ENCODE peak calls at places on chromosomes 13 and 19, in seven cellular contexts. T is GM12878, F is fibroblast of lung, I is HCT116, B is neural progenitor cell, H is GM23338, S is GM23248. G is an unnamed sample.

GRCh38 chr13:95233026-95233635 is 68.1 kb downstream of the ABCC4 start:
- DNase-seq in T (no peak), F (no peak), I (no peak), B (no peak), H (no peak), S (no peak), G (no peak)

GRCh38 chr19:55075366-55075998 is at the start of gene EPS8L1:
- DNase-seq in T (no peak), F (no peak), I (no peak), B (no peak), H (peak; percentile 95), S (no peak), G (no peak)

GRCh38 chr13:63367522-63368198 is 1952.0 kb upstream of the PCDH20 start:
- DNase-seq in T (no peak), F (no peak), I (no peak), B (no peak), H (no peak), S (no peak), G (no peak)

GRCh38 chr19:15264061-15264932 is 32.0 kb upstream of the EPHX3 start:
- DNase-seq in T (no peak), F (peak; percentile 52), I (peak; percentile 45), B (peak; percentile 90), H (peak; percentile 93), S (peak; percentile 78), G (no peak)

GRCh38 chr13:97540696-97541095 is 106.7 kb downstream of the RAP2A start:
- DNase-seq in T (no peak), F (no peak), I (no peak), B (no peak), H (no peak), S (no peak), G (no peak)

GRCh38 chr13:93079294-93079693 is 147.3 kb upstream of the GPC6 start:
- DNase-seq in T (no peak), F (peak; percentile 76), I (no peak), B (no peak), H (no peak), S (peak; percentile 43), G (no peak)

GRCh38 chr13:33934343-33934742 is 116.4 kb downstream of the RFC3 start:
- DNase-seq in T (no peak), F (no peak), I (no peak), B (no peak), H (no peak), S (no peak), G (no peak)

GRCh38 chr13:32737679-32738078 is 151.4 kb downstream of the PDS5B start:
- DNase-seq in T (no peak), F (no peak), I (no peak), B (no peak), H (no peak), S (peak; percentile 24), G (no peak)

GRCh38 chr13:79508224-79508961 is 27.4 kb downstream of the NDFIP2 start:
- DNase-seq in T (no peak), F (no peak), I (no peak), B (no peak), H (no peak), S (peak; percentile 11), G (no peak)

GRCh38 chr19:7725791-7726190 is 6.1 kb downstream of the CLEC4G start:
- DNase-seq in T (no peak), F (no peak), I (no peak), B (no peak), H (no peak), S (no peak), G (no peak)

GRCh38 chr19:27822336-27822735 is 1390.6 kb downstream of the UQCRFS1 start:
- DNase-seq in T (no peak), F (peak; percentile 70), I (no peak), B (no peak), H (no peak), S (peak; percentile 36), G (no peak)

GRCh38 chr19:55690769-55691545 is 15.9 kb downstream of the EPN1 start:
- DNase-seq in T (no peak), F (no peak), I (no peak), B (no peak), H (no peak), S (no peak), G (no peak)

GRCh38 chr13:21240586-21240985 is 64.1 kb downstream of the MRPL57 start:
- DNase-seq in T (no peak), F (peak; percentile 69), I (no peak), B (no peak), H (no peak), S (peak; percentile 87), G (peak; percentile 88)

GRCh38 chr13:43030548-43030947 is 7.2 kb downstream of the DNAJC15 start:
- DNase-seq in T (peak; percentile 36), F (no peak), I (no peak), B (no peak), H (no peak), S (no peak), G (no peak)

GRCh38 chr13:20416223-20416622 is 109.4 kb downstream of the CRYL1 start:
- DNase-seq in T (no peak), F (peak; percentile 54), I (no peak), B (no peak), H (no peak), S (no peak), G (no peak)

GRCh38 chr19:17327654-17328516 is 6.8 kb downstream of the ANO8 start:
- DNase-seq in T (no peak), F (no peak), I (peak; percentile 82), B (peak; percentile 96), H (peak; percentile 98), S (no peak), G (no peak)

GRCh38 chr13:41909524-41909923 is 51.4 kb downstream of the VWA8 start:
- DNase-seq in T (no peak), F (peak; percentile 44), I (no peak), B (no peak), H (no peak), S (no peak), G (no peak)

GRCh38 chr19:28019371-28019770 is 1193.6 kb downstream of the UQCRFS1 start:
- DNase-seq in T (no peak), F (no peak), I (no peak), B (no peak), H (no peak), S (no peak), G (no peak)

GRCh38 chr13:55234311-55234710 is 1906.4 kb upstream of the PRR20A start:
- DNase-seq in T (no peak), F (no peak), I (no peak), B (no peak), H (no peak), S (no peak), G (no peak)

GRCh38 chr19:6211632-6212402 is 68.0 kb downstream of the MLLT1 start:
- DNase-seq in T (no peak), F (no peak), I (no peak), B (no peak), H (no peak), S (no peak), G (no peak)

GRCh38 chr19:48780684-48781391 is 25.5 kb downstream of the FGF21 start:
- DNase-seq in T (peak; percentile 54), F (peak; percentile 42), I (no peak), B (no peak), H (no peak), S (peak; percentile 34), G (no peak)

GRCh38 chr19:48719263-48720171 is at the start of gene MAMSTR:
- DNase-seq in T (no peak), F (no peak), I (no peak), B (no peak), H (peak; percentile 35), S (no peak), G (no peak)

GRCh38 chr13:40187836-40188591 is 478.4 kb downstream of the FOXO1 start:
- DNase-seq in T (no peak), F (peak; percentile 12), I (no peak), B (no peak), H (peak; percentile 23), S (peak; percentile 51), G (no peak)

GRCh38 chr13:40186041-40186440 is 480.4 kb downstream of the FOXO1 start:
- DNase-seq in T (no peak), F (no peak), I (no peak), B (no peak), H (no peak), S (no peak), G (no peak)

GRCh38 chr13:40187324-40187795 is 479.1 kb downstream of the FOXO1 start:
- DNase-seq in T (no peak), F (no peak), I (no peak), B (no peak), H (peak; percentile 21), S (no peak), G (no peak)

GRCh38 chr13:40186636-40187323 is 479.7 kb downstream of the FOXO1 start:
- DNase-seq in T (no peak), F (no peak), I (no peak), B (no peak), H (no peak), S (no peak), G (no peak)

GRCh38 chr13:40185393-40185792 is 481.0 kb downstream of the FOXO1 start:
- DNase-seq in T (no peak), F (no peak), I (no peak), B (no peak), H (no peak), S (no peak), G (no peak)
- TF ChIP-seq EZH2 in T (no peak), F (no peak), I (no peak), B (no peak), H (no peak), S (no peak), G (no peak)

GRCh38 chr19:42132851-42133528 is 744 bp upstream of the POU2F2 start:
- DNase-seq in T (peak; percentile 33), F (no peak), I (peak; percentile 13), B (peak; percentile 87), H (peak; percentile 94), S (peak; percentile 69), G (no peak)
- TF ChIP-seq EZH2 in T (no peak), F (no peak), I (no peak), B (peak; percentile 79), H (no peak), S (no peak), G (no peak)

GRCh38 chr19:10292789-10293636 is 3.3 kb downstream of the ICAM5 start:
- DNase-seq in T (no peak), F (no peak), I (no peak), B (peak; percentile 49), H (peak; percentile 65), S (peak; percentile 29), G (no peak)
- TF ChIP-seq EZH2 in T (no peak), F (peak; percentile 60), I (no peak), B (peak; percentile 51), H (peak; percentile 55), S (no peak), G (no peak)

GRCh38 chr19:39247701-39248664 is 673 bp downstream of the IFNL4 start:
- DNase-seq in T (no peak), F (peak; percentile 23), I (no peak), B (peak; percentile 67), H (peak; percentile 60), S (peak; percentile 53), G (no peak)

GRCh38 chr19:39252458-39252857 is 3.8 kb upstream of the IFNL4 start:
- DNase-seq in T (no peak), F (no peak), I (no peak), B (no peak), H (no peak), S (no peak), G (no peak)

GRCh38 chr19:39251081-39251480 is 2.4 kb upstream of the IFNL4 start:
- DNase-seq in T (no peak), F (no peak), I (no peak), B (no peak), H (no peak), S (no peak), G (no peak)

GRCh38 chr19:39248806-39249205 is at the start of gene IFNL4:
- DNase-seq in T (no peak), F (no peak), I (no peak), B (no peak), H (no peak), S (no peak), G (no peak)

GRCh38 chr19:39246951-39247669 is 1.5 kb downstream of the IFNL4 start:
- DNase-seq in T (no peak), F (peak; percentile 12), I (no peak), B (peak; percentile 59), H (peak; percentile 90), S (peak; percentile 47), G (no peak)
- TF ChIP-seq EZH2 in T (no peak), F (no peak), I (no peak), B (no peak), H (peak; percentile 55), S (no peak), G (peak; percentile 58)

G was measured in SK-N-MC.